ENCODE peak calls at places on chromosomes 11 and 22, in eight cellular contexts. One of them, this sample, is unnamed.

GRCh38 chr11:11382858-11383532 is 29.9 kb upstream of the CSNK2A3 start:
- DNase-seq in left lung: no peak
- DNase-seq in progenitor cell of endocrine pancreas: no peak
- DNase-seq in AG08395: no peak
- DNase-seq in upper lobe of right lung: no peak
- DNase-seq in lower lobe of right lung: no peak
- DNase-seq in astrocyte of the spinal cord: no peak
- DNase-seq in D341Med: peak
- DNase-seq in this sample: no peak

GRCh38 chr11:70885721-70886305 is 366.6 kb downstream of the SHANK2 start:
- DNase-seq in left lung: peak
- DNase-seq in progenitor cell of endocrine pancreas: no peak
- DNase-seq in AG08395: no peak
- DNase-seq in upper lobe of right lung: no peak
- DNase-seq in lower lobe of right lung: no peak
- DNase-seq in astrocyte of the spinal cord: peak
- DNase-seq in D341Med: no peak
- DNase-seq in this sample: no peak

GRCh38 chr22:44325718-44326548 is 13.2 kb upstream of the SHISAL1 start:
- DNase-seq in left lung: no peak
- DNase-seq in progenitor cell of endocrine pancreas: no peak
- DNase-seq in AG08395: peak
- DNase-seq in upper lobe of right lung: no peak
- DNase-seq in lower lobe of right lung: no peak
- DNase-seq in astrocyte of the spinal cord: peak
- DNase-seq in D341Med: peak
- DNase-seq in this sample: no peak

GRCh38 chr11:31813961-31814868 is 3.1 kb upstream of the PAX6 start:
- DNase-seq in left lung: no peak
- DNase-seq in progenitor cell of endocrine pancreas: no peak
- DNase-seq in AG08395: no peak
- DNase-seq in upper lobe of right lung: no peak
- DNase-seq in lower lobe of right lung: no peak
- DNase-seq in astrocyte of the spinal cord: no peak
- DNase-seq in D341Med: no peak
- DNase-seq in this sample: no peak

GRCh38 chr22:46632646-46633249 is 12.6 kb downstream of the GRAMD4 start:
- DNase-seq in left lung: peak
- DNase-seq in progenitor cell of endocrine pancreas: no peak
- DNase-seq in AG08395: no peak
- DNase-seq in upper lobe of right lung: no peak
- DNase-seq in lower lobe of right lung: no peak
- DNase-seq in astrocyte of the spinal cord: no peak
- DNase-seq in D341Med: no peak
- DNase-seq in this sample: no peak

GRCh38 chr11:122038543-122038942 is 77.5 kb downstream of the BLID start:
- DNase-seq in left lung: no peak
- DNase-seq in progenitor cell of endocrine pancreas: no peak
- DNase-seq in AG08395: peak
- DNase-seq in upper lobe of right lung: no peak
- DNase-seq in lower lobe of right lung: no peak
- DNase-seq in astrocyte of the spinal cord: peak
- DNase-seq in D341Med: no peak
- DNase-seq in this sample: no peak

GRCh38 chr11:9790703-9791102 is 126.8 kb downstream of the SWAP70 start:
- DNase-seq in left lung: no peak
- DNase-seq in progenitor cell of endocrine pancreas: no peak
- DNase-seq in AG08395: no peak
- DNase-seq in upper lobe of right lung: no peak
- DNase-seq in lower lobe of right lung: no peak
- DNase-seq in astrocyte of the spinal cord: no peak
- DNase-seq in D341Med: no peak
- DNase-seq in this sample: no peak

GRCh38 chr22:20393705-20394476 is at the start of gene ZNF74:
- DNase-seq in left lung: peak
- DNase-seq in progenitor cell of endocrine pancreas: peak
- DNase-seq in AG08395: peak
- DNase-seq in upper lobe of right lung: peak
- DNase-seq in lower lobe of right lung: peak
- DNase-seq in astrocyte of the spinal cord: peak
- DNase-seq in D341Med: peak
- DNase-seq in this sample: peak

GRCh38 chr11:46353706-46354105 is 6.4 kb downstream of the DGKZ start:
- DNase-seq in left lung: peak
- DNase-seq in progenitor cell of endocrine pancreas: no peak
- DNase-seq in AG08395: no peak
- DNase-seq in upper lobe of right lung: no peak
- DNase-seq in lower lobe of right lung: no peak
- DNase-seq in astrocyte of the spinal cord: no peak
- DNase-seq in D341Med: no peak
- DNase-seq in this sample: no peak

GRCh38 chr22:30649430-30650007 is 13.9 kb downstream of the SLC35E4 start:
- DNase-seq in left lung: peak
- DNase-seq in progenitor cell of endocrine pancreas: no peak
- DNase-seq in AG08395: peak
- DNase-seq in upper lobe of right lung: no peak
- DNase-seq in lower lobe of right lung: no peak
- DNase-seq in astrocyte of the spinal cord: peak
- DNase-seq in D341Med: no peak
- DNase-seq in this sample: no peak

GRCh38 chr11:10747733-10748132 is 3.3 kb upstream of the CTR9 start:
- DNase-seq in left lung: no peak
- DNase-seq in progenitor cell of endocrine pancreas: no peak
- DNase-seq in AG08395: no peak
- DNase-seq in upper lobe of right lung: no peak
- DNase-seq in lower lobe of right lung: no peak
- DNase-seq in astrocyte of the spinal cord: no peak
- DNase-seq in D341Med: no peak
- DNase-seq in this sample: no peak

GRCh38 chr11:46315783-46316563 is 31.3 kb upstream of the DGKZ start:
- DNase-seq in left lung: no peak
- DNase-seq in progenitor cell of endocrine pancreas: no peak
- DNase-seq in AG08395: no peak
- DNase-seq in upper lobe of right lung: no peak
- DNase-seq in lower lobe of right lung: no peak
- DNase-seq in astrocyte of the spinal cord: no peak
- DNase-seq in D341Med: no peak
- DNase-seq in this sample: no peak

GRCh38 chr11:14506532-14506931 is 6.9 kb upstream of the COPB1 start:
- DNase-seq in left lung: no peak
- DNase-seq in progenitor cell of endocrine pancreas: no peak
- DNase-seq in AG08395: peak
- DNase-seq in upper lobe of right lung: no peak
- DNase-seq in lower lobe of right lung: no peak
- DNase-seq in astrocyte of the spinal cord: peak
- DNase-seq in D341Med: no peak
- DNase-seq in this sample: no peak

GRCh38 chr22:43198126-43198525 is 11.2 kb upstream of the TTLL12 start:
- DNase-seq in left lung: peak
- DNase-seq in progenitor cell of endocrine pancreas: no peak
- DNase-seq in AG08395: no peak
- DNase-seq in upper lobe of right lung: no peak
- DNase-seq in lower lobe of right lung: no peak
- DNase-seq in astrocyte of the spinal cord: no peak
- DNase-seq in D341Med: no peak
- DNase-seq in this sample: no peak

GRCh38 chr11:1276866-1277615 is 32.4 kb downstream of the TOLLIP start:
- DNase-seq in left lung: peak
- DNase-seq in progenitor cell of endocrine pancreas: no peak
- DNase-seq in AG08395: no peak
- DNase-seq in upper lobe of right lung: no peak
- DNase-seq in lower lobe of right lung: no peak
- DNase-seq in astrocyte of the spinal cord: no peak
- DNase-seq in D341Med: no peak
- DNase-seq in this sample: no peak

GRCh38 chr11:11422291-11423128 is 69.5 kb upstream of the CSNK2A3 start:
- DNase-seq in left lung: no peak
- DNase-seq in progenitor cell of endocrine pancreas: no peak
- DNase-seq in AG08395: no peak
- DNase-seq in upper lobe of right lung: no peak
- DNase-seq in lower lobe of right lung: no peak
- DNase-seq in astrocyte of the spinal cord: no peak
- DNase-seq in D341Med: no peak
- DNase-seq in this sample: no peak

GRCh38 chr11:71215372-71215965 is 36.9 kb downstream of the SHANK2 start:
- DNase-seq in left lung: no peak
- DNase-seq in progenitor cell of endocrine pancreas: no peak
- DNase-seq in AG08395: no peak
- DNase-seq in upper lobe of right lung: peak
- DNase-seq in lower lobe of right lung: no peak
- DNase-seq in astrocyte of the spinal cord: no peak
- DNase-seq in D341Med: no peak
- DNase-seq in this sample: no peak

GRCh38 chr11:33005175-33005574 is 10.5 kb upstream of the DEPDC7 start:
- DNase-seq in left lung: no peak
- DNase-seq in progenitor cell of endocrine pancreas: no peak
- DNase-seq in AG08395: no peak
- DNase-seq in upper lobe of right lung: no peak
- DNase-seq in lower lobe of right lung: no peak
- DNase-seq in astrocyte of the spinal cord: no peak
- DNase-seq in D341Med: no peak
- DNase-seq in this sample: no peak

GRCh38 chr11:64887757-64888405 is 9.5 kb upstream of the EHD1 start:
- DNase-seq in left lung: peak
- DNase-seq in progenitor cell of endocrine pancreas: peak
- DNase-seq in AG08395: peak
- DNase-seq in upper lobe of right lung: peak
- DNase-seq in lower lobe of right lung: peak
- DNase-seq in astrocyte of the spinal cord: peak
- DNase-seq in D341Med: peak
- DNase-seq in this sample: no peak

GRCh38 chr22:20957691-20958440 is 9.2 kb upstream of the AIFM3 start:
- DNase-seq in left lung: peak
- DNase-seq in progenitor cell of endocrine pancreas: no peak
- DNase-seq in AG08395: peak
- DNase-seq in upper lobe of right lung: peak
- DNase-seq in lower lobe of right lung: peak
- DNase-seq in astrocyte of the spinal cord: no peak
- DNase-seq in D341Med: no peak
- DNase-seq in this sample: no peak